ENCODE peak calls at places on chromosomes 7 and 10, in four cellular contexts. N is mammary epithelial cell, O is MM.1S, C is fibroblast of lung. P is an unnamed sample.

GRCh38 chr10:113027574-113028392 is 77.7 kb downstream of the TCF7L2 start:
- DNase-seq in N (no peak), O (no peak), C (peak; percentile 18), P (peak; percentile 21)

GRCh38 chr7:21338728-21339164 is 89.1 kb upstream of the SP4 start:
- DNase-seq in N (no peak), O (no peak), C (no peak), P (no peak)

GRCh38 chr10:3220853-3221252 is 48.3 kb upstream of the PITRM1 start:
- DNase-seq in N (peak; percentile 23), O (no peak), C (no peak), P (no peak)

GRCh38 chr7:7682856-7683255 is 35.6 kb downstream of the RPA3 start:
- DNase-seq in N (no peak), O (peak; percentile 65), C (no peak), P (no peak)

GRCh38 chr7:70799841-70800405 is 332.0 kb upstream of the GALNT17 start:
- DNase-seq in N (no peak), O (no peak), C (no peak), P (no peak)

GRCh38 chr10:52455095-52455494 is 141.0 kb downstream of the DKK1 start:
- DNase-seq in N (peak; percentile 82), O (peak; percentile 5), C (no peak), P (no peak)

GRCh38 chr10:13970231-13970966 is 360.3 kb downstream of the FRMD4A start:
- DNase-seq in N (no peak), O (no peak), C (no peak), P (no peak)

GRCh38 chr7:21106296-21106732 is 319.6 kb upstream of the SP8 start:
- DNase-seq in N (peak; percentile 96), O (no peak), C (no peak), P (no peak)

GRCh38 chr10:14723052-14723689 is 51.5 kb downstream of the FAM107B start:
- DNase-seq in N (no peak), O (no peak), C (no peak), P (no peak)

GRCh38 chr7:30845426-30846135 is 66.1 kb upstream of the AQP1 start:
- DNase-seq in N (peak; percentile 49), O (no peak), C (peak; percentile 22), P (no peak)

GRCh38 chr7:41420421-41420820 is 282.5 kb downstream of the INHBA start:
- DNase-seq in N (no peak), O (no peak), C (peak; percentile 28), P (no peak)

GRCh38 chr10:35641430-35642015 is 573 bp downstream of the FZD8 start:
- DNase-seq in N (no peak), O (peak; percentile 38), C (peak; percentile 30), P (peak; percentile 48)

GRCh38 chr7:135748770-135749169 is at the start of gene FAM180A:
- DNase-seq in N (peak; percentile 34), O (no peak), C (peak; percentile 95), P (no peak)

GRCh38 chr10:118106426-118106825 is 59.7 kb upstream of the RAB11FIP2 start:
- DNase-seq in N (peak; percentile 1), O (peak; percentile 19), C (peak; percentile 31), P (peak; percentile 31)

GRCh38 chr10:129744134-129744895 is 219.8 kb downstream of the EBF3 start:
- DNase-seq in N (no peak), O (no peak), C (no peak), P (no peak)

GRCh38 chr10:123997013-123997412 is 96.4 kb downstream of the CHST15 start:
- DNase-seq in N (no peak), O (no peak), C (no peak), P (no peak)

GRCh38 chr10:73779018-73779417 is 2.8 kb upstream of the CHCHD1 start:
- DNase-seq in N (no peak), O (no peak), C (no peak), P (no peak)

GRCh38 chr7:46230298-46231295 is 309.5 kb upstream of the IGFBP3 start:
- DNase-seq in N (no peak), O (no peak), C (no peak), P (no peak)

GRCh38 chr7:42025635-42026375 is 211.2 kb downstream of the GLI3 start:
- DNase-seq in N (no peak), O (no peak), C (no peak), P (no peak)

GRCh38 chr7:38932509-38933168 is 23.6 kb upstream of the VPS41 start:
- DNase-seq in N (peak; percentile 16), O (peak; percentile 48), C (peak; percentile 55), P (peak; percentile 68)

GRCh38 chr7:116395125-116395791 is 104.3 kb upstream of the CAV2 start:
- DNase-seq in N (peak; percentile 93), O (no peak), C (peak; percentile 78), P (peak; percentile 33)

GRCh38 chr7:26149391-26149977 is 2.5 kb upstream of the NFE2L3 start:
- DNase-seq in N (no peak), O (no peak), C (no peak), P (no peak)

GRCh38 chr10:78177013-78177370 is 143.3 kb downstream of the RPS24 start:
- DNase-seq in N (no peak), O (no peak), C (no peak), P (no peak)

GRCh38 chr10:47365561-47365960 is 17.4 kb downstream of the RBP3 start:
- DNase-seq in N (no peak), O (no peak), C (no peak), P (no peak)

GRCh38 chr10:23253780-23254179 is 61.7 kb downstream of the PTF1A start:
- DNase-seq in N (no peak), O (no peak), C (no peak), P (no peak)

GRCh38 chr7:24653316-24654085 is 80.2 kb downstream of the PALS2 start:
- DNase-seq in N (peak; percentile 42), O (no peak), C (no peak), P (peak; percentile 60)

GRCh38 chr7:18387191-18387720 is 108.3 kb upstream of the HDAC9 start:
- DNase-seq in N (no peak), O (no peak), C (no peak), P (no peak)

GRCh38 chr7:118264836-118265235 is 40.3 kb downstream of the ANKRD7 start:
- DNase-seq in N (peak; percentile 3), O (no peak), C (no peak), P (no peak)

GRCh38 chr10:2925631-2926030 is 141.7 kb upstream of the PFKP start:
- DNase-seq in N (no peak), O (no peak), C (peak; percentile 15), P (peak; percentile 89)

GRCh38 chr10:96229568-96230030 is 41.8 kb downstream of the BLNK start:
- DNase-seq in N (peak; percentile 66), O (peak; percentile 78), C (peak; percentile 69), P (peak; percentile 82)

GRCh38 chr7:105046414-105046813 is 32.4 kb downstream of the KMT2E start:
- DNase-seq in N (peak; percentile 27), O (no peak), C (peak; percentile 52), P (no peak)

GRCh38 chr10:62693306-62693705 is 111.2 kb upstream of the ADO start:
- DNase-seq in N (no peak), O (no peak), C (no peak), P (peak; percentile 85)

GRCh38 chr7:101164071-101164840 is 1.1 kb downstream of the VGF start:
- DNase-seq in N (peak; percentile 57), O (no peak), C (peak; percentile 61), P (peak; percentile 54)

GRCh38 chr10:21721000-21721670 is 187.1 kb downstream of the MLLT10 start:
- DNase-seq in N (no peak), O (no peak), C (peak; percentile 46), P (no peak)

GRCh38 chr10:71065659-71066058 is 146.7 kb upstream of the UNC5B start:
- DNase-seq in N (no peak), O (no peak), C (no peak), P (no peak)
- TF ChIP-seq EZH2 in N (no peak), O (no peak), C (no peak), P (no peak)

GRCh38 chr7:48090095-48090805 is 1.2 kb downstream of the UPP1 start:
- DNase-seq in N (peak; percentile 37), O (no peak), C (peak; percentile 29), P (no peak)
- H3K4me3 ChIP-seq in N (peak overlapping the region; percentile 86), O (peak overlapping the region; percentile 89), C (peak overlapping the region; percentile 86), P (no peak overlapping the region)

GRCh38 chr7:55199418-55199817 is 165.7 kb upstream of the LANCL2 start:
- DNase-seq in N (no peak), O (no peak), C (no peak), P (no peak)
- H3K36me3 ChIP-seq in N (peaks cover 60% of the 10 kb centered on the region), O (no peaks in the 10 kb centered on the region), C (peaks cover 29% of the 10 kb centered on the region), P (no peaks in the 10 kb centered on the region)

GRCh38 chr7:97011536-97012292 is 6.4 kb downstream of the DLX6 start:
- DNase-seq in N (no peak), O (no peak), C (no peak), P (peak; percentile 87)
- TF ChIP-seq EZH2 in N (no peak), O (no peak), C (no peak), P (no peak)

DNA sequence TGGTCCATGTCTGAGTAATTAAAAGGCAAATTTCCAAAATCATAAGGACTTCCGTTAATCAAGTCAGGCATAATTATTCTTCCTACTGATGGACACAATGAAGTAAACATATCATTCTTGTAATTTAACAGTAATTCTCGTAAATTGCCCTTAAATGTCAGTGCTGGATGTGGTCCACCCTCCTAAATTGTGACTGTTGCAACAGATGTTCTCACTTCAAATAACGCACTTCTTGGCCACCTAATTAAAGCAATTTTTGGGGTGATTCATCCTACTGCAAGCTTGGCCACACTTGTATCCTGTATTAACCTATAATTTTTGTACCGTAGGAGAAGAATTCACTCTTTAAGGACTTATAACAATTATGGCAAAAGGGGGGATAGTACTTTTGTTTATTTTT is 1.9 kb downstream of the COL1A2 start:
- DNase-seq in N (no peak), O (no peak), C (peak; percentile 57), P (peak; percentile 27)
- H3K4me3 ChIP-seq in N (no peak overlapping the region), O (no peak overlapping the region), C (peak overlapping the region; percentile 97), P (peak overlapping the region; percentile 55)

DNA sequence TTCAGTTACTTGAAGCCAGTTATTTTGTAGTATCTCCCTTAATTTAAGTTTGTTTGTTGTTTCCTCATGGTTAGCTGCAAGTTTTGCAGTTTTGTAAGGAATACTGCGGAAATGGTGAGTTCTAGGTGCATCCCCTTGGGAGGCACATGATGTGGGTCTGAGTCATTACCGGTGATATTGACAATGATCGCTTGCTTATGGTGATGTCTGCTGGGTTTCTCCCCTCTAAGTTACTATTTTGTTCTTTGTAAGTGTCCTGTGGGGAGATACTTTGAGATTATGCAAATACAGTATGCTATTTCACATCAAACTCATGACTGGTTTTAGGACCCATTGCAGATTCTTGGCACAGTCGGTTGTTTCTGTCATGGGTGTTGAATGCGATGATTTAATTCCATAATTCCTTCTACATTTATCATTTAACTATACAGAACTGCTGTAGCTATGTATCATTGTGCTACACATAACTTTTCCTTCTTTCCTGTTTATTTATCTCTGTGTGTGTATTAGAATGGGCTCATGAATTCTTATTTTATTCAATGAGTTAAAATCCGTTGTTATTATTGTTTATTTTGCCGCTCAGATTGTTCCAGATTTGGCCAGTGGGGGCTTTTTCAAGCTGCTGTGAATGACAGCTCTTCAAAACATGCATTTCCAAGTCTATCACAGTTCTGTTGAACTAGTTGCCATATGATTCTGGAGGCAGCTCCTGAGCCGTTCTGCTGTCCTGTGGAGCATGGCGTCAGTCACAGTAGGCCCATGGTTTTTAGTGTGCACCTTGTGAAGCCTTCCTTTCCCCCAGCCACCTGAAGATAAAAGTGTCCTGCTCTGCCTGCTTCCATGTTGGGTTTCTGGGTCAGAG is 18.4 kb downstream of the TSPAN14 start:
- DNase-seq in N (peak; percentile 97), O (no peak), C (peak; percentile 88), P (peak; percentile 74)
- H3K36me3 ChIP-seq in N (peaks cover 2% of the 10 kb centered on the region), O (no peaks in the 10 kb centered on the region), C (peaks cover 1% of the 10 kb centered on the region), P (peaks cover 5% of the 10 kb centered on the region)